ENCODE peak calls at places on chromosomes 1 and 21, in five cellular contexts. Y, U, Z, S and T are unnamed samples.

GRCh38 chr1:89607888-89608626 is 24.9 kb upstream of the LRRC8C start:
- DNase-seq in Y (no peak), U (no peak), Z (no peak), S (peak), T (peak)

GRCh38 chr1:71303617-71304041 is 222.8 kb upstream of the ZRANB2 start:
- DNase-seq in Y (no peak), U (no peak), Z (no peak), S (no peak), T (no peak)

GRCh38 chr1:30759718-30760281 is 2.2 kb upstream of the LAPTM5 start:
- DNase-seq in Y (no peak), U (peak), Z (no peak), S (no peak), T (no peak)

GRCh38 chr1:145912128-145912641 is 2.3 kb upstream of the ITGA10 start:
- DNase-seq in Y (no peak), U (no peak), Z (no peak), S (peak), T (no peak)

GRCh38 chr1:29324771-29325351 is 88.5 kb downstream of the PTPRU start:
- DNase-seq in Y (no peak), U (peak), Z (peak), S (no peak), T (peak)

GRCh38 chr21:44313451-44313850 is 13.6 kb downstream of the PFKL start:
- DNase-seq in Y (no peak), U (no peak), Z (no peak), S (no peak), T (no peak)

GRCh38 chr1:34899471-34899870 is 30.0 kb downstream of the DLGAP3 start:
- DNase-seq in Y (no peak), U (no peak), Z (no peak), S (peak), T (no peak)

GRCh38 chr1:2251786-2252185 is 23.7 kb downstream of the SKI start:
- DNase-seq in Y (no peak), U (no peak), Z (no peak), S (peak), T (peak)

GRCh38 chr1:50646526-50646925 is 223.3 kb upstream of the DMRTA2 start:
- DNase-seq in Y (no peak), U (no peak), Z (no peak), S (no peak), T (no peak)

GRCh38 chr1:77350012-77350411 is 68.2 kb downstream of the AK5 start:
- DNase-seq in Y (no peak), U (no peak), Z (peak), S (no peak), T (no peak)

DNA sequence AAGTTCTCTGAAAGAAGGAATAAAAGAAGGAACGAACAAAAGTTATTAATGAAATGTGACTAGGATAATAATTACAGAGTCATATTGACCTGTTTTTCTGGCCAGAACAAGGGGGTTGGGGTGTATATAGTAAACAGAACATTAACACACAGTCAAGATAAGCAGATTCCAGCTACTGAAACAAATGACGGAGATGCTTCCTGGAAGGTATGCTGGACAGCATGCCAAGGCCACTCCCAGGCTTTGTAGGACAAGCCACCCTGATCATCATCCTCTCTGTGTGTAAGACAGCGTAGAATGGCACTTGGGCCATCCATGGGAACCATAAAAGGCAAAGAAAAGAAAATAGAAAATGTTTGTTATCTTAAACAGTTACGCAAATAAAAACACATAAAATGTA is 120.7 kb downstream of the TGFBR3 start:
- DNase-seq in Y (no peak), U (no peak), Z (peak), S (peak), T (peak)
- H3K27ac ChIP-seq in Y (no peak), U (no peak), Z (peak), S (peak), T (no peak)

GRCh38 chr1:243842978-243843490 is 7.0 kb downstream of the AKT3 start:
- DNase-seq in Y (no peak), U (no peak), Z (no peak), S (no peak), T (no peak)
- TF ChIP-seq POLR2A in Y (no peak), U (no peak), Z (no peak), S (no peak), T (no peak)

DNA sequence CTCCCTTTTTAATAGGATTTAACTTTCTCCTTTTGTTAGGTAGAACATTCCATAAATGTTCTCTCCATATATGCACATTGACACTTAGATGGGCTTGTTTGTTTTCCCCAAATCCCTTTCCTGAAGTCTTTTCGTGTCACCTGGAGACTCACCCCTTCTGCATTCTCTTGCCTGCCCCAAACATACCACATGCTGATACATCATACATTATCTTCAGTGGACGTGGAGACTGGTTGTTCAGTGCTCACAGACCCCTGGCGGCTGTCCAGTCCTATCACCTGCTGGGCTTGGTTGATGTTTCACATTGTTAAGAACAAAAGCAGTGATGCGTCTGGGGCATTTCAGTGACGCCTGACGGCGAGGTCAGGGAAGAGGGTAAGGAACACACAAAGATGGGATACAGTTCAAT is 22.2 kb downstream of the FMOD start:
- DNase-seq in Y (no peak), U (peak), Z (peak), S (no peak), T (peak)
- H3K27ac ChIP-seq in Y (no peak), U (peak), Z (no peak), S (no peak), T (no peak)

GRCh38 chr1:205775015-205775716 is at the start of gene RAB29:
- DNase-seq in Y (peak), U (peak), Z (peak), S (peak), T (peak)
- TF ChIP-seq POLR2A in Y (peak), U (peak), Z (peak), S (no peak), T (no peak)

GRCh38 chr1:204406621-204407020 is 5.0 kb downstream of the PPP1R15B start:
- DNase-seq in Y (no peak), U (no peak), Z (no peak), S (no peak), T (no peak)
- H3K27ac ChIP-seq in Y (no peak), U (peak), Z (no peak), S (no peak), T (peak)

DNA sequence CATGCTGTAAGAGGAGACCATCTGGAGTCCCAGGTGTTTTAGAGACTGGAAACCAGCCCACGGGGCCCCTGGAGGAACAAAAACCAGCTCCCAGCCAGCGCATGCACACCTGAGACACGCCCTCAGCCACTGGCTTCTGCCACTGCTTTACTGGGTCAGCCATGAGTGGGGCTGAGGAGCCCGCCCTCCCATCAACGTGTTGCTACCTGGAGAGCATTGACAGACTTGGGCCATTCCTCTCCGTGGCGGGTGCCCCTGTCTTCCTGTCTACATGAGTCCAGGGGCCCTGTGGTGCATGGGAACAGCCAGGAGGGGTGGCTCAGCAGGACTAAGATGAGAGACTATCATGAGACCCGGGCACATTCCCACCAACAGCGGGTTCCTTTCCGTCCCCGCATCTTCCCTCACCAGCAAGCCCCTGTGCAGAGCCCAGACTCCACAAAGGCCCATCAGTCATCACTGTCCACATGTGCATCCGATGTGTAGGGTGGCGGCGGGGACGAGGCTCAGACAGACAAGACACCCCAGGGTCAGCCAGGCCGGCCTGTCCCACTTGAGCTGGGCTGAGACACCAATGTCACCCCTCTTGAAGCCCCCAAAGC is 45.4 kb upstream of the POFUT2 start:
- DNase-seq in Y (no peak), U (no peak), Z (no peak), S (no peak), T (no peak)
- TF ChIP-seq POLR2A in Y (no peak), U (no peak), Z (no peak), S (no peak), T (no peak)

GRCh38 chr1:55209247-55209646 is 5.9 kb downstream of the USP24 start:
- DNase-seq in Y (no peak), U (no peak), Z (peak), S (no peak), T (no peak)

GRCh38 chr1:55204997-55205396 is 10.2 kb downstream of the USP24 start:
- DNase-seq in Y (no peak), U (no peak), Z (peak), S (no peak), T (no peak)

GRCh38 chr1:55210990-55211389 is 4.2 kb downstream of the USP24 start:
- DNase-seq in Y (no peak), U (no peak), Z (no peak), S (no peak), T (no peak)

GRCh38 chr1:55203064-55203463 is 12.1 kb downstream of the USP24 start:
- DNase-seq in Y (no peak), U (no peak), Z (no peak), S (no peak), T (no peak)

DNA sequence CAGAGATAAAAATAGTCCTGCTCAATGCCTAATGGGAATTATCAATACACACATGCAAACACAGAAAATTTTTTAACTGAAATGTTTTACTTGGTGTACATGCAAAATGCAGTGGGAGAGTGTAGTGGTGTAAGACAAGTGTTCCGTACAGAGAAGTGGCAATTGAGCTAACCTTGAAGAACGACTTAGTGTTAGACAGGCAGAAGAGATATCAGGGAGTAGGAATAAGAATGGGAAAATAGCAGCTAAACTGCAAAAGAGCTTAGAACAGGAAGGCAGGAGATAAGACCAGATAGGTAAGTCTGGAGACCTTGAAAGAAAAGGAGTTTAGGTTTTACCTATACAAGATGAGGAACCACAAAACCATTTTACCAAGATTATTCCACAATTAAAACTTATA is 9.0 kb downstream of the USP24 start:
- DNase-seq in Y (no peak), U (no peak), Z (no peak), S (no peak), T (no peak)
- H3K27ac ChIP-seq in Y (no peak), U (no peak), Z (peak), S (no peak), T (no peak)

GRCh38 chr1:78586572-78586971 is 33.7 kb upstream of the IFI44L start:
- DNase-seq in Y (no peak), U (no peak), Z (no peak), S (no peak), T (no peak)

GRCh38 chr1:78587213-78587612 is 33.0 kb upstream of the IFI44L start:
- DNase-seq in Y (no peak), U (no peak), Z (no peak), S (no peak), T (no peak)

DNA sequence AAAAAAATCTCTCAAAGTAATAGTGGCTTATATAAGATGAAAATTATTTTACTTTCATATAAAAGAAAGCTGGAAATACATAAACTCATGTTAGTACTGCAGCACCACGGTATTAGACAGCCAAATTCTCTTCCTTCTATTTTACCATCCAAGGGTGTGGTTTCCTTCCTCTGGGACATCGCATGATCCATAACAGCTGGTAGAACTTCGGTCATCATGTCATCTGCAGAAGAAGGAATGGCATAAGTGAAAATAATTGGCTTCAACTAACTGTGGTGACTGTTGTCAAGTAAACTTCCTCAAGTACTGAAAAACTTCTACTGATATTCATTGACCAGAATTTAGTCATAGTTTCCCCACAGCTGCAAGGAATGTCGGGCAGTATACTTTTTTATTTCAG is 28.3 kb upstream of the IFI44L start:
- DNase-seq in Y (no peak), U (no peak), Z (no peak), S (no peak), T (no peak)
- TF ChIP-seq POLR2A in Y (no peak), U (no peak), Z (no peak), S (no peak), T (no peak)

DNA sequence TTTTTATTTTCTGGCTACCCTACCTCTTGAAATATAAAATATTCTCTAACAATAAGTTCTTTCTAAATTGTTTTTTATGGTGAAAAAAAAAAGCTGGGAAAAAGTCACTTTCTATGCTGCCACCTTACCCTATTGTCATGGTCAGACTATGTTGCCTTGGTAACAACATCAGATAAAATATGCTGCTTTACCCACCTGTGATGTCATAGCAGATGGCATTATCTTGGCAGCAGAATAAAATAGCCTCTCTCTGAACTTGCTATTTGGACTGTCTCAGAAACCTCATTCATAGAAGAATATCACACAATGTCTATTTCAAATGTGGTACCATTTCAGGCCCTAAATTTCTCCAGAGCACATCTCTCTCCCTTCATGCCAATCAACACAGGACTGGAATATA is 69.6 kb upstream of the SGIP1 start:
- DNase-seq in Y (no peak), U (no peak), Z (no peak), S (no peak), T (no peak)
- H3K27ac ChIP-seq in Y (no peak), U (no peak), Z (no peak), S (no peak), T (no peak)